ENCODE peak calls at places on chromosome 4, in four cellular contexts. One of them, this sample, is unnamed.

GRCh38 chr4:154292589-154292988 is 199.0 kb downstream of the DCHS2 start:
- DNase-seq in activated B cell treated with CpG ODN at 0.5 μM for 24 hours: no peak
- DNase-seq in fibroblast of the aortic adventitia: no peak
- DNase-seq in tibial artery: no peak
- DNase-seq in this sample: no peak

GRCh38 chr4:139470295-139470694 is 16.4 kb downstream of the RAB33B start:
- DNase-seq in activated B cell treated with CpG ODN at 0.5 μM for 24 hours: no peak
- DNase-seq in fibroblast of the aortic adventitia: no peak
- DNase-seq in tibial artery: no peak
- DNase-seq in this sample: no peak

GRCh38 chr4:185311113-185311888 is 84.4 kb downstream of the LRP2BP start:
- DNase-seq in activated B cell treated with CpG ODN at 0.5 μM for 24 hours: no peak
- DNase-seq in fibroblast of the aortic adventitia: no peak
- DNase-seq in tibial artery: no peak
- DNase-seq in this sample: no peak

GRCh38 chr4:5635826-5636196 is 72.5 kb downstream of the EVC2 start:
- DNase-seq in activated B cell treated with CpG ODN at 0.5 μM for 24 hours: no peak
- DNase-seq in fibroblast of the aortic adventitia: peak
- DNase-seq in tibial artery: no peak
- DNase-seq in this sample: no peak

GRCh38 chr4:130336585-130337217 is 1240.7 kb downstream of the C4orf33 start:
- DNase-seq in activated B cell treated with CpG ODN at 0.5 μM for 24 hours: no peak
- DNase-seq in fibroblast of the aortic adventitia: peak
- DNase-seq in tibial artery: no peak
- DNase-seq in this sample: no peak

GRCh38 chr4:76950846-76951321 is 1.3 kb downstream of the SEPTIN11 start:
- DNase-seq in activated B cell treated with CpG ODN at 0.5 μM for 24 hours: no peak
- DNase-seq in fibroblast of the aortic adventitia: peak
- DNase-seq in tibial artery: no peak
- DNase-seq in this sample: no peak

GRCh38 chr4:7781993-7782392 is 157.7 kb downstream of the AFAP1 start:
- DNase-seq in activated B cell treated with CpG ODN at 0.5 μM for 24 hours: no peak
- DNase-seq in fibroblast of the aortic adventitia: no peak
- DNase-seq in tibial artery: peak
- DNase-seq in this sample: no peak

GRCh38 chr4:1002131-1002630 is 9.0 kb upstream of the SLC26A1 start:
- DNase-seq in activated B cell treated with CpG ODN at 0.5 μM for 24 hours: no peak
- DNase-seq in fibroblast of the aortic adventitia: peak
- DNase-seq in tibial artery: no peak
- DNase-seq in this sample: no peak

GRCh38 chr4:188433916-188434315 is 294.7 kb downstream of the TRIML1 start:
- DNase-seq in activated B cell treated with CpG ODN at 0.5 μM for 24 hours: no peak
- DNase-seq in fibroblast of the aortic adventitia: no peak
- DNase-seq in tibial artery: no peak
- DNase-seq in this sample: no peak

GRCh38 chr4:105496899-105497298 is 23.0 kb upstream of the PPA2 start:
- DNase-seq in activated B cell treated with CpG ODN at 0.5 μM for 24 hours: no peak
- DNase-seq in fibroblast of the aortic adventitia: no peak
- DNase-seq in tibial artery: no peak
- DNase-seq in this sample: no peak

GRCh38 chr4:2172627-2173231 is 69.2 kb downstream of the HAUS3 start:
- DNase-seq in activated B cell treated with CpG ODN at 0.5 μM for 24 hours: no peak
- DNase-seq in fibroblast of the aortic adventitia: no peak
- DNase-seq in tibial artery: no peak
- DNase-seq in this sample: no peak

GRCh38 chr4:97027989-97028388 is 1115.3 kb downstream of the STPG2 start:
- DNase-seq in activated B cell treated with CpG ODN at 0.5 μM for 24 hours: no peak
- DNase-seq in fibroblast of the aortic adventitia: no peak
- DNase-seq in tibial artery: no peak
- DNase-seq in this sample: no peak

DNA sequence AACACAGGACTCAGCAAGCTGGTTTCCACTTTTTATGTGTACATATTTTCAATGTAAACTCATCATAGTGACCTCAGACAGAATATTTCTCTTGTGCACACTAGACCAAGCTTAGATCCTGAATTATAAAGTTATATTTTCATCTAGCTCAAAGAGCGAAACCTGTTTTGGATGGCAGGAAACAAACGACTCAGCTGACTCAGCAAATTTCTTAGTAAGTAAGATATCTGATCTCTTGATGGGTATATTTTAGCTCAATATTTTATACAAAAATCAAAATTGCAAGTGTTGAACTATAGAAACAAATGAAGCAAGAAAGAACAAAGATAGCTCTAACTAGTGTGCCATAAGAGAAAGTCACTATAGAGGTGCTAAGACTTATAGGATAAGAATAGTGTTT is 1114.5 kb downstream of the STPG2 start:
- DNase-seq in activated B cell treated with CpG ODN at 0.5 μM for 24 hours: no peak
- DNase-seq in fibroblast of the aortic adventitia: no peak
- DNase-seq in tibial artery: no peak
- DNase-seq in this sample: no peak
- TF ChIP-seq CTCF in activated B cell treated with CpG ODN at 0.5 μM for 24 hours: no peak
- TF ChIP-seq CTCF in fibroblast of the aortic adventitia: no peak
- TF ChIP-seq CTCF in tibial artery: no peak
- TF ChIP-seq CTCF in this sample: no peak

GRCh38 chr4:39636786-39637185 is 1.9 kb downstream of the SMIM14 start:
- DNase-seq in activated B cell treated with CpG ODN at 0.5 μM for 24 hours: no peak
- DNase-seq in fibroblast of the aortic adventitia: peak
- DNase-seq in tibial artery: no peak
- DNase-seq in this sample: no peak
- TF ChIP-seq CTCF in activated B cell treated with CpG ODN at 0.5 μM for 24 hours: no peak
- TF ChIP-seq CTCF in fibroblast of the aortic adventitia: no peak
- TF ChIP-seq CTCF in tibial artery: no peak
- TF ChIP-seq CTCF in this sample: no peak

GRCh38 chr4:3233391-3234071 is 15.4 kb upstream of the MSANTD1 start:
- DNase-seq in activated B cell treated with CpG ODN at 0.5 μM for 24 hours: no peak
- DNase-seq in fibroblast of the aortic adventitia: peak
- DNase-seq in tibial artery: no peak
- DNase-seq in this sample: no peak
- TF ChIP-seq CTCF in activated B cell treated with CpG ODN at 0.5 μM for 24 hours: no peak
- TF ChIP-seq CTCF in fibroblast of the aortic adventitia: no peak
- TF ChIP-seq CTCF in tibial artery: no peak
- TF ChIP-seq CTCF in this sample: no peak

DNA sequence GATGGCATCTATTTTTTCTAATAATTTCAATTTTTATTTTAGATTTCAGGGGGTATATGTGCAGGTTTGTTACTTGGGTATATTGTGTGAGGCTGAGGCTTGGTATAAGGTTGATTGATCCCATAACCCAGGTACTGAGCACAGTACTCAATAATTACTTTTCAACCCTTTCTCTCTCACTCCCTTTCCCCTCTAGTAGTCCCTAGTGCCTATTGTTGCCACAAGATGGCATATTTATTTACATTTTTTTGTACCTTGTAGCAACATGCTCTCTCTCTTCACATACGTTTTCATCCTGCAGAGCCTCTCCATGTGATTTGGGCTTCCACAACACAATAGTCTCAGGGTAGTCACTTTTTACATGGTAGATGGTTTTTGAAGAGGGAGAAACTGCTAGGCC is 172.0 kb downstream of the ATOH1 start:
- DNase-seq in activated B cell treated with CpG ODN at 0.5 μM for 24 hours: no peak
- DNase-seq in fibroblast of the aortic adventitia: no peak
- DNase-seq in tibial artery: no peak
- DNase-seq in this sample: no peak
- TF ChIP-seq CTCF in activated B cell treated with CpG ODN at 0.5 μM for 24 hours: no peak
- TF ChIP-seq CTCF in fibroblast of the aortic adventitia: no peak
- TF ChIP-seq CTCF in tibial artery: no peak
- TF ChIP-seq CTCF in this sample: no peak

DNA sequence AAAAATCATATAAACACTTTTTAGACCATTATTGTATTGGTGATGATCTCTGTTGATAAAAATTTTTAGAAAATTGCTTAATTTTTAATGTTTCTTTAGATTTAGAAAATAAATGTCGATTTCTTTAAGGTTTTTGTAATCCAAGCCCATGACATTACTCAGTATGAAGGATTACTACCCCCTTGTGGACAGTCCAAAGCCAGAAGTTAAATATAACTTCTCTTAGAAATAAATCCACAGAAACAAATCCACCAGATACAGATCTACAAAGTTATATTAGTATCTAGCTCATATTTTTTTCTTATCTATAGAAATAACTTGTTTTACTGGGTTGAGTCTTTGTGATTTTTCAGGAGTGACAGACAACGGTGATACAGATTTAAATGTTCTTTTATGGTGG is 18.9 kb downstream of the TIFA start:
- DNase-seq in activated B cell treated with CpG ODN at 0.5 μM for 24 hours: no peak
- DNase-seq in fibroblast of the aortic adventitia: peak
- DNase-seq in tibial artery: no peak
- DNase-seq in this sample: no peak
- TF ChIP-seq CTCF in activated B cell treated with CpG ODN at 0.5 μM for 24 hours: no peak
- TF ChIP-seq CTCF in fibroblast of the aortic adventitia: peak
- TF ChIP-seq CTCF in tibial artery: peak
- TF ChIP-seq CTCF in this sample: peak

GRCh38 chr4:147927377-147928137 is 195.7 kb downstream of the ARHGAP10 start:
- DNase-seq in activated B cell treated with CpG ODN at 0.5 μM for 24 hours: no peak
- DNase-seq in fibroblast of the aortic adventitia: no peak
- DNase-seq in tibial artery: no peak
- DNase-seq in this sample: no peak

GRCh38 chr4:147928400-147928799 is 196.5 kb downstream of the ARHGAP10 start:
- DNase-seq in activated B cell treated with CpG ODN at 0.5 μM for 24 hours: no peak
- DNase-seq in fibroblast of the aortic adventitia: no peak
- DNase-seq in tibial artery: no peak
- DNase-seq in this sample: no peak

GRCh38 chr4:147923854-147924253 is 192.0 kb downstream of the ARHGAP10 start:
- DNase-seq in activated B cell treated with CpG ODN at 0.5 μM for 24 hours: no peak
- DNase-seq in fibroblast of the aortic adventitia: no peak
- DNase-seq in tibial artery: no peak
- DNase-seq in this sample: no peak

GRCh38 chr4:147924604-147925412 is 192.9 kb downstream of the ARHGAP10 start:
- DNase-seq in activated B cell treated with CpG ODN at 0.5 μM for 24 hours: no peak
- DNase-seq in fibroblast of the aortic adventitia: peak
- DNase-seq in tibial artery: no peak
- DNase-seq in this sample: no peak
- TF ChIP-seq CTCF in activated B cell treated with CpG ODN at 0.5 μM for 24 hours: no peak
- TF ChIP-seq CTCF in fibroblast of the aortic adventitia: peak
- TF ChIP-seq CTCF in tibial artery: peak
- TF ChIP-seq CTCF in this sample: no peak

DNA sequence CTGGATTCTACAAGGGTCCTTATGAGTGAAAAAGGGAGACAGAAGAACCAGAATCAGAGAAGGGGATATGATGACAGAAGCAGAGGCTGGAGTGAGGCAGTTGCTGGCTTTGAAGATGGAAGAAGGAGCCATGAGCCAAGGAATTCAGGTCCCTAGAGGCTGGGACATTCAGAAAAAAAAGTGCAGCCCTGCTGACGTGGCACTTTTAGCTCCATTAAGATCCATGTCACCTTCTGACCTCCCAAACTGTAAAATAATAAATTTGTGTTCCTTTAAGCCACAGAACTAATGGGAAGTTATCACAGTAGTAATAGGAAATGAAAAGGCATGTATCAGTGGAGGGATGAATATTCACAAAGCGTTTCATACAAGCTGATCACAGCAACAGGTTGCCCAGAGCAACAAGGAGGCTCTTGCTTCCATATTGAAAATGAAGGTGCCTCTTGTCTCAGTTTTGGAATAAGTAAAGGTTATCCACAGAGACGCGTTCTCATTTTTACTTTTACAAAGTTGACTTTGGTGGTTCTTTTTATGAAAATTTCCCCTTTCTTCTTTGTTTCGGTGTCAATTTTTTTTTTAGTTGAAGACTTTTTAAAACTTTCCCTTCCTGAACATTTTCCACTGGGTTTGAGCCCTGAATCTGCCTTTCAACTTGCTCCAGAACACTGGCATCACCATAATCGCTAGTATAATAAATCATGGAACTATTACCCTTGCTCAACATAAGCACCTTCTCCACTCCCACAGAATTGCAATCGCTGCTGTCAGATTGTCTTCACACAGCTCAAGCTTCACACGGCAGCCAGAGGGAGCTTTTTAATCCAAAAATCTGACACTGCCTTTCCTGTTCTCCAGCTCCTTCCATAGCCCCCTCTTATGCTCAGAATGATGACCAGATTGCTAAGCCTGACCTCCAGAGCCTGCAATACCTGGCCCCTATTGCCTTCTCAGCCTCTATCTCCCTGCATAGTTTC is 127.6 kb upstream of the RBPJ start:
- DNase-seq in activated B cell treated with CpG ODN at 0.5 μM for 24 hours: no peak
- DNase-seq in fibroblast of the aortic adventitia: no peak
- DNase-seq in tibial artery: no peak
- DNase-seq in this sample: no peak
- TF ChIP-seq CTCF in activated B cell treated with CpG ODN at 0.5 μM for 24 hours: no peak
- TF ChIP-seq CTCF in fibroblast of the aortic adventitia: peak
- TF ChIP-seq CTCF in tibial artery: no peak
- TF ChIP-seq CTCF in this sample: no peak